ENCODE peak calls at places on chromosomes 5 and 9, in five cellular contexts. A is AG04450, V is osteocyte, Y is tibial nerve, K is hepatocyte. X is an unnamed sample.

GRCh38 chr5:126358525-126358924 is 64.7 kb upstream of the GRAMD2B start:
- DNase-seq in A (no peak), V (no peak), Y (no peak), K (no peak), X (no peak)

GRCh38 chr5:54460181-54460919 is 4.9 kb downstream of the HSPB3 start:
- DNase-seq in A (no peak), V (no peak), Y (no peak), K (no peak), X (no peak)

GRCh38 chr9:123168526-123168925 is 99.9 kb downstream of the STRBP start:
- DNase-seq in A (no peak), V (no peak), Y (no peak), K (no peak), X (no peak)

GRCh38 chr5:17243287-17244063 is 26.0 kb downstream of the BASP1 start:
- DNase-seq in A (no peak), V (no peak), Y (no peak), K (no peak), X (peak)

GRCh38 chr9:113910036-113910639 is 34.0 kb downstream of the ZNF618 start:
- DNase-seq in A (no peak), V (peak), Y (no peak), K (peak), X (no peak)

GRCh38 chr5:172860520-172861443 is 26.7 kb downstream of the ERGIC1 start:
- DNase-seq in A (no peak), V (no peak), Y (peak), K (no peak), X (peak)

GRCh38 chr5:158273035-158273434 is 414.1 kb upstream of the CLINT1 start:
- DNase-seq in A (no peak), V (no peak), Y (no peak), K (no peak), X (peak)

GRCh38 chr5:163540711-163541110 is 35.3 kb downstream of the MAT2B start:
- DNase-seq in A (no peak), V (no peak), Y (no peak), K (no peak), X (no peak)

GRCh38 chr9:114908104-114908621 is 22.2 kb downstream of the TNFSF8 start:
- DNase-seq in A (no peak), V (peak), Y (no peak), K (peak), X (no peak)

GRCh38 chr5:4511996-4512656 is 628.0 kb upstream of the ADAMTS16 start:
- DNase-seq in A (no peak), V (no peak), Y (no peak), K (peak), X (no peak)

GRCh38 chr5:168366124-168366523 is 74.7 kb downstream of the WWC1 start:
- DNase-seq in A (peak), V (no peak), Y (no peak), K (no peak), X (no peak)

GRCh38 chr5:108749130-108749861 is 1.6 kb downstream of the FER start:
- DNase-seq in A (peak), V (no peak), Y (peak), K (peak), X (no peak)

GRCh38 chr5:145479271-145479670 is 355.9 kb downstream of the PRELID2 start:
- DNase-seq in A (no peak), V (no peak), Y (no peak), K (no peak), X (no peak)

GRCh38 chr5:133779828-133780475 is 167.6 kb upstream of the FSTL4 start:
- DNase-seq in A (no peak), V (peak), Y (no peak), K (no peak), X (no peak)

GRCh38 chr5:107770051-107770450 is 99.3 kb upstream of the EFNA5 start:
- DNase-seq in A (no peak), V (no peak), Y (no peak), K (no peak), X (no peak)

GRCh38 chr9:122151267-122151828 is 8.2 kb downstream of the NDUFA8 start:
- DNase-seq in A (no peak), V (no peak), Y (no peak), K (no peak), X (no peak)

GRCh38 chr9:37293664-37294524 is 128.6 kb upstream of the GRHPR start:
- DNase-seq in A (no peak), V (no peak), Y (no peak), K (no peak), X (no peak)

GRCh38 chr9:77475641-77476473 is 172.3 kb downstream of the GNA14 start:
- DNase-seq in A (no peak), V (no peak), Y (no peak), K (no peak), X (peak)

GRCh38 chr9:86405926-86406325 is 51.7 kb upstream of the TUT7 start:
- DNase-seq in A (peak), V (no peak), Y (no peak), K (peak), X (peak)

GRCh38 chr5:169148066-169148740 is 152.7 kb downstream of the SLIT3 start:
- DNase-seq in A (no peak), V (no peak), Y (no peak), K (no peak), X (no peak)

GRCh38 chr9:98488578-98489312 is 220.0 kb downstream of the GABBR2 start:
- DNase-seq in A (peak), V (no peak), Y (no peak), K (peak), X (no peak)

GRCh38 chr5:90014420-90014819 is 395.1 kb downstream of the CETN3 start:
- DNase-seq in A (no peak), V (no peak), Y (no peak), K (no peak), X (no peak)

GRCh38 chr9:128635266-128636023 is 21.2 kb downstream of the DYNC2I2 start:
- DNase-seq in A (peak), V (peak), Y (peak), K (peak), X (peak)

GRCh38 chr9:91978739-91979414 is 28.8 kb upstream of the ROR2 start:
- DNase-seq in A (peak), V (no peak), Y (no peak), K (peak), X (no peak)

GRCh38 chr5:60701317-60701988 is 1.5 kb upstream of the DEPDC1B start:
- DNase-seq in A (no peak), V (no peak), Y (no peak), K (no peak), X (no peak)

GRCh38 chr5:132019337-132019736 is 7.9 kb upstream of the ACSL6 start:
- DNase-seq in A (no peak), V (no peak), Y (no peak), K (no peak), X (peak)

GRCh38 chr9:134285215-134285845 is 40.9 kb upstream of the RXRA start:
- DNase-seq in A (no peak), V (no peak), Y (no peak), K (no peak), X (no peak)

GRCh38 chr9:77170991-77171699 is 6.2 kb upstream of the VPS13A start:
- DNase-seq in A (no peak), V (no peak), Y (no peak), K (peak), X (no peak)

GRCh38 chr5:84274585-84275468 is 109.9 kb downstream of the EDIL3 start:
- DNase-seq in A (no peak), V (no peak), Y (no peak), K (peak), X (no peak)

GRCh38 chr5:89967806-89968444 is 441.6 kb downstream of the CETN3 start:
- DNase-seq in A (no peak), V (no peak), Y (no peak), K (no peak), X (no peak)

GRCh38 chr9:131382850-131383729 is 10.8 kb upstream of the PRRC2B start:
- DNase-seq in A (peak), V (no peak), Y (no peak), K (peak), X (no peak)

GRCh38 chr5:141040763-141041426 is 10.3 kb upstream of the PCDHB1 start:
- DNase-seq in A (no peak), V (peak), Y (peak), K (peak), X (peak)

GRCh38 chr5:141039517-141039916 is 11.7 kb upstream of the PCDHB1 start:
- DNase-seq in A (no peak), V (no peak), Y (no peak), K (peak), X (no peak)

GRCh38 chr5:141039061-141039460 is 12.1 kb upstream of the PCDHB1 start:
- DNase-seq in A (no peak), V (no peak), Y (no peak), K (no peak), X (no peak)

GRCh38 chr5:141040093-141040762 is 10.9 kb upstream of the PCDHB1 start:
- DNase-seq in A (no peak), V (no peak), Y (no peak), K (peak), X (no peak)

GRCh38 chr5:141041427-141041785 is 9.8 kb upstream of the PCDHB1 start:
- DNase-seq in A (no peak), V (no peak), Y (no peak), K (no peak), X (no peak)
- TF ChIP-seq CTCF in A (no peak), V (no peak), Y (no peak), K (no peak), X (no peak)

GRCh38 chr5:178711572-178711971 is 18.9 kb downstream of the ZNF354A start:
- DNase-seq in A (no peak), V (no peak), Y (no peak), K (no peak), X (no peak)
- TF ChIP-seq CTCF in A (no peak), V (no peak), Y (no peak), K (no peak), X (no peak)

GRCh38 chr9:87498046-87498815 is 564 bp downstream of the DAPK1 start:
- DNase-seq in A (no peak), V (peak), Y (no peak), K (peak), X (no peak)
- TF ChIP-seq CTCF in A (no peak), V (peak), Y (no peak), K (peak), X (peak)

GRCh38 chr9:18320046-18320445 is 153.9 kb upstream of the ADAMTSL1 start:
- DNase-seq in A (no peak), V (no peak), Y (no peak), K (no peak), X (no peak)
- TF ChIP-seq CTCF in A (peak), V (peak), Y (no peak), K (no peak), X (no peak)

DNA sequence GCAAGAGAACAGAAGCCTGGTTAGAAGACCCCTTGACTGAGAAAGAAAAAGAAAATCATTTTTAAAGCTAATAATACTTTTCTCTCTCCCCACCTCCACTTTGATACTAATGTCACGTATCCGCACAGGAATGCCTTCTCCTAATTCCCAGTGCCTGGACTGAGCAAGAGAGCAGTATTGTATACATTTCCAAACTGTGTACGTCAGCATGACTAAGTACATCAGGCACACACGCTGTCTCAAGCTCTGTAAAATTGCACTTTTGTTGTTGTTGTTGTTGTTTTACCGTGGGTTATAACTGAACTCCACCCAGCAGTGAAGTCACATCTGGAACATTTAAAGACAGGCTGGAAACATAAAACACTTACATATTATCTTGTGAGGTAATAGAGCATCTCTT is 407.6 kb downstream of the DNAH5 start:
- DNase-seq in A (peak), V (no peak), Y (no peak), K (no peak), X (no peak)
- TF ChIP-seq CTCF in A (no peak), V (no peak), Y (no peak), K (no peak), X (no peak)

GRCh38 chr9:120889606-120890396 is 12.8 kb upstream of the PHF19 start:
- DNase-seq in A (no peak), V (no peak), Y (no peak), K (no peak), X (no peak)
- TF ChIP-seq CTCF in A (no peak), V (no peak), Y (no peak), K (no peak), X (no peak)

GRCh38 chr9:29160763-29161353 is 1587.6 kb upstream of the C9orf72 start:
- DNase-seq in A (no peak), V (no peak), Y (no peak), K (no peak), X (no peak)
- TF ChIP-seq CTCF in A (no peak), V (no peak), Y (no peak), K (no peak), X (no peak)

DNA sequence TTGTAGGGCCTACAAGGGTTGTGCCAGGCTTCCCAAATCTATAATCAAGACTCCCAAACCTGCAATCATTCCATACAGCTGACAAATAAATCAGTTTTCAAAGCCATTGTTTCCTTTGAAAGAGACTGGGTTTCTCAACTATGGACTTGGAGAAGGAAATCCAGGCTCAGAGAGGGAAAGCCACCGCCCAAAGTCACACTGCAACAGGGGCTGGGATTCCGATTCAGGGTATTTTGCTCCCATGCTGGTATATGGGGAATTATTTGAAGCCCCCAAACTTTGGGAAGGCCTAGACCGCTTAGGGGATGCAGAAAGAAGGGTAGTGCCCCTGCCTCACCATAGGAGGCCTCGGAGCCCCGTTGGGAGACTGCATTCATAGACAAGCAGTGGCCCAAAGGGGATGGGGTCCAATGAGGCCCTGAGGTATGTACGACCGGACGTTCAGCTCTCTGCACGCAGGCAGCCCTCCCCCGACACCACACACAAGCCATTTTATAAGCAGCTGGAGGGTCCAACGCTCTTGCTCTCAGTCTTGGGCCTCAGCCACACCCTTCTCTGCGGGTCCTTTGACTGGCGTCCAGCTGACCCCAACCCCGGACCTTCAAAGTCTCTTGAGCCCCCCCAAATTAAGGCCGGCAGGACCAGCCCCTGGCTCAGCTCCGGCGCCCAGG is 712 bp downstream of the ANXA6 start:
- DNase-seq in A (no peak), V (no peak), Y (no peak), K (peak), X (no peak)
- TF ChIP-seq CTCF in A (peak), V (no peak), Y (no peak), K (no peak), X (no peak)

DNA sequence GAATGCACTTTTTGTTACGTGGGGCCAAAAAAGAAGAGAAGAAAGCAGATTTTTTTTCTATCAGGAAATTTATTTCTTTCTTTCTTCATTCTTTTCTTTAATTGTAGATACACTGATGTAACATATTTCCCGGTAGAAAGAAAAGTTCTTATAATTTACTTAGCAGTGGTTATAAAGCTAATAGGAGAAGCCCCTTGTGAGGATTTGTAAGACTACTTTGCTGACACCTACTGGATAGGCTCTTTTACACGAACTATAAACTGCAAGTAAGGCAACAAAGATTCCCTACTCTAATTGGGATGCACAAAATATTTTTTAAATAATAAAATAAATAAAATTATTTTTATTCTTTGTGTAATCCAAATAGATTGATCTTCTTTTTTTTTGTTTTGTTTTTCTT is 284.4 kb downstream of the DNAH5 start:
- DNase-seq in A (no peak), V (no peak), Y (no peak), K (no peak), X (no peak)
- TF ChIP-seq CTCF in A (peak), V (no peak), Y (no peak), K (peak), X (no peak)

X was measured in esophagus muscularis mucosa.